ENCODE peak calls at places on chromosomes 3 and 15, in ten cellular contexts. D is brain microvascular endothelial cell, F is pancreas, L is stomach, B is sigmoid colon, R is transverse colon, Y is fibroblast of mammary gland, Q is AG04450, S is lung, G is foreskin fibroblast. H is an unnamed sample.

GRCh38 chr15:69031013-69032001 is 16.8 kb downstream of the NOX5 start:
- DNase-seq in D (peak; percentile 27), F (peak; percentile 7), L (peak; percentile 41), B (no peak), R (peak; percentile 55), Y (peak; percentile 42), Q (no peak), S (peak; percentile 39), G (no peak), H (peak; percentile 36)

GRCh38 chr3:42665050-42665878 is 11.8 kb downstream of the ZBTB47 start:
- DNase-seq in D (no peak), F (no peak), L (no peak), B (peak; percentile 64), R (no peak), Y (no peak), Q (no peak), S (no peak), G (no peak), H (no peak)

GRCh38 chr15:50053457-50053856 is 65.6 kb downstream of the ATP8B4 start:
- DNase-seq in D (no peak), F (no peak), L (no peak), B (no peak), R (no peak), Y (no peak), Q (no peak), S (no peak), G (no peak), H (no peak)

GRCh38 chr15:95845862-95846515 is 484.5 kb upstream of the NR2F2 start:
- DNase-seq in D (peak; percentile 35), F (peak; percentile 4), L (no peak), B (no peak), R (no peak), Y (peak; percentile 24), Q (peak; percentile 42), S (no peak), G (peak; percentile 29), H (peak; percentile 17)

GRCh38 chr3:112405845-112406244 is 72.9 kb downstream of the CD200 start:
- DNase-seq in D (no peak), F (no peak), L (no peak), B (no peak), R (no peak), Y (peak; percentile 38), Q (no peak), S (no peak), G (peak; percentile 21), H (no peak)

GRCh38 chr3:2837233-2837632 is 272.9 kb downstream of the IL5RA start:
- DNase-seq in D (no peak), F (no peak), L (no peak), B (no peak), R (no peak), Y (no peak), Q (no peak), S (no peak), G (no peak), H (no peak)

GRCh38 chr15:56076651-56077050 is 83.2 kb upstream of the NEDD4 start:
- DNase-seq in D (no peak), F (no peak), L (no peak), B (no peak), R (no peak), Y (no peak), Q (no peak), S (no peak), G (no peak), H (no peak)

GRCh38 chr15:64807051-64807749 is 18.2 kb downstream of the PIF1 start:
- DNase-seq in D (no peak), F (no peak), L (no peak), B (peak; percentile 86), R (no peak), Y (no peak), Q (no peak), S (no peak), G (no peak), H (no peak)

GRCh38 chr3:60909526-60909925 is 341.7 kb downstream of the FHIT start:
- DNase-seq in D (no peak), F (no peak), L (no peak), B (no peak), R (no peak), Y (no peak), Q (no peak), S (no peak), G (no peak), H (no peak)

DNA sequence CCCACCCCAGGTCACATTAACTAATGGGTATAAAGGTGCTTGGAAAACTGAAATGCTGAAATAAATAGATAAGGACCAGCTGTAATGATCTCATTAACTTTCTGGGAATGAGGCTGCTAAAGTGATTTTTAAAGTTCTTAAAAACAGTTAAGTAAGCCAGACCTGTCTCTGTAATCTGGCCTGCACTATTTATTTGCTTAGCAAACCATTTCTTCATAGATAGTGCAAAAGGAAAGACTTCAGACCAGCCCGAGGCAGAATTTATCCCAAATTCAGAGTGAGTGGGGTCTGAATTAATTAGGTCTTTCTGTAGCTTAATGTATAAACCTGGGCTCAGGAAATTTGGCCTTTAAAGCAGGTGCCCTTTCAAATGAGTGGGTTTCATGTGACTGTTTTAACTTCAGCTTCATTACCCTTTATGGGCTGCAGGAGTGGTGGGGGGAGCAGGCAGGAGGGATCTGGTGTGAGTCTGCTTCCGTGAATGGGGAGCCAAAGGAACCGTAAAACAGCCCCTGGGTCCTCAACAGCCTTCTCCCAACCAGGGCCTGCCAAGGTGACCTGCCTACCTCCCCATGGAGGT is 31.4 kb downstream of the MAGEF1 start:
- DNase-seq in D (no peak), F (no peak), L (no peak), B (no peak), R (no peak), Y (no peak), Q (no peak), S (no peak), G (no peak), H (no peak)
- TF ChIP-seq CTCF in D (no peak), F (no peak), L (no peak), B (no peak), R (no peak), Y (no peak), Q (no peak), S (no peak), G (no peak), H (no peak)

GRCh38 chr3:65545429-65545828 is 493.3 kb downstream of the MAGI1 start:
- DNase-seq in D (no peak), F (no peak), L (no peak), B (no peak), R (no peak), Y (peak; percentile 28), Q (no peak), S (no peak), G (peak; percentile 39), H (peak; percentile 29)

GRCh38 chr3:65550137-65550536 is 488.6 kb downstream of the MAGI1 start:
- DNase-seq in D (no peak), F (no peak), L (no peak), B (no peak), R (no peak), Y (no peak), Q (no peak), S (no peak), G (no peak), H (no peak)

GRCh38 chr3:65551945-65552344 is 486.8 kb downstream of the MAGI1 start:
- DNase-seq in D (no peak), F (no peak), L (no peak), B (no peak), R (no peak), Y (no peak), Q (no peak), S (no peak), G (no peak), H (no peak)

GRCh38 chr3:65548848-65549625 is 489.7 kb downstream of the MAGI1 start:
- DNase-seq in D (no peak), F (no peak), L (no peak), B (peak; percentile 79), R (peak; percentile 23), Y (no peak), Q (no peak), S (no peak), G (no peak), H (no peak)

DNA sequence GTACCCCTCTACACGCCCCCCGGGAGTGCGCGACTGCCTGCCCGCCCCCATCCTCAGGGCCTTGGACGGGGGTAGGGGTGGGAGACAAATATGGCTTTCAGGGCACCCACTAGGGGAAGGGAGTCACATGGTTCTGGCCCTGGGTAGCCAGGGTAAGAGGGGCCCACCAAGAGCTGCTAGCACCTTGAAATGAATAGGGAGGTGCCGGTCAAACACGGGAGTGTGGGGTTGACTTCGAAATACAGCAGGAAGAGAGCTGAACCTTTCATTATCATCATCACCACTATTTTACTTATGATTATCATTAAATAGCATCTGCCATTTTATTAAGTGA is 489.1 kb downstream of the MAGI1 start:
- DNase-seq in D (no peak), F (no peak), L (no peak), B (no peak), R (no peak), Y (no peak), Q (no peak), S (no peak), G (no peak), H (no peak)
- H3K4me3 ChIP-seq in D (peak overlapping the region; percentile 51), F (no peak overlapping the region), L (peak overlapping the region; percentile 55), B (peak overlapping the region; percentile 65), R (no peak overlapping the region), Y (no peak overlapping the region), Q (peak overlapping the region; percentile 61), S (no peak overlapping the region), G (peak overlapping the region; percentile 57), H (no peak overlapping the region)

GRCh38 chr15:35912196-35912595 is 366.2 kb upstream of the DPH6 start:
- DNase-seq in D (peak; percentile 20), F (no peak), L (no peak), B (no peak), R (no peak), Y (peak; percentile 38), Q (no peak), S (no peak), G (no peak), H (peak; percentile 53)
- TF ChIP-seq CTCF in D (peak; percentile 59), F (no peak), L (no peak), B (no peak), R (no peak), Y (peak; percentile 45), Q (peak; percentile 12), S (no peak), G (peak; percentile 25), H (peak; percentile 52)

GRCh38 chr3:71903141-71903540 is 118.2 kb upstream of the PROK2 start:
- DNase-seq in D (no peak), F (no peak), L (no peak), B (no peak), R (no peak), Y (peak; percentile 23), Q (no peak), S (no peak), G (no peak), H (no peak)

GRCh38 chr3:71905426-71905825 is 120.5 kb upstream of the PROK2 start:
- DNase-seq in D (no peak), F (no peak), L (no peak), B (no peak), R (peak; percentile 15), Y (no peak), Q (no peak), S (no peak), G (no peak), H (no peak)

GRCh38 chr3:71912839-71913495 is 128.0 kb upstream of the PROK2 start:
- DNase-seq in D (no peak), F (no peak), L (no peak), B (no peak), R (no peak), Y (peak; percentile 15), Q (no peak), S (no peak), G (no peak), H (no peak)

GRCh38 chr3:71910107-71910506 is 125.2 kb upstream of the PROK2 start:
- DNase-seq in D (no peak), F (no peak), L (no peak), B (no peak), R (no peak), Y (no peak), Q (no peak), S (no peak), G (no peak), H (peak; percentile 15)

GRCh38 chr3:71908001-71908400 is 123.1 kb upstream of the PROK2 start:
- DNase-seq in D (no peak), F (no peak), L (no peak), B (no peak), R (no peak), Y (no peak), Q (no peak), S (no peak), G (no peak), H (no peak)
- H3K4me3 ChIP-seq in D (no peak overlapping the region), F (no peak overlapping the region), L (no peak overlapping the region), B (no peak overlapping the region), R (no peak overlapping the region), Y (no peak overlapping the region), Q (no peak overlapping the region), S (no peak overlapping the region), G (no peak overlapping the region), H (no peak overlapping the region)